ENCODE peak calls at places on chromosomes 16 and 17, in four cellular contexts. O is posterior cingulate gyrus; Q is stimulated activated CD8-positive, alpha-beta memory T cell treated with anti-CD3 and anti-CD28 coated beads, Interleukin-4, amount 100 ng/mL, for 24 hours; F is EL. B is an unnamed sample.

GRCh38 chr17:50129946-50130777 is at the start of gene SAMD14:
- DNase-seq in O (peak), Q (no peak), F (no peak), B (no peak)

GRCh38 chr17:72600934-72601333 is 480.1 kb downstream of the SOX9 start:
- DNase-seq in O (no peak), Q (no peak), F (peak), B (no peak)

GRCh38 chr16:20114356-20114755 is 40.7 kb upstream of the GPR139 start:
- DNase-seq in O (peak), Q (no peak), F (peak), B (peak)

GRCh38 chr17:82544431-82545070 is 25.0 kb downstream of the FOXK2 start:
- DNase-seq in O (no peak), Q (no peak), F (no peak), B (peak)

GRCh38 chr17:72950236-72950931 is 142.1 kb downstream of the SLC39A11 start:
- DNase-seq in O (no peak), Q (no peak), F (no peak), B (no peak)

GRCh38 chr16:27920391-27920891 is 143.1 kb downstream of the GSG1L start:
- DNase-seq in O (peak), Q (no peak), F (no peak), B (peak)

GRCh38 chr17:48330386-48330785 is 99.6 kb downstream of the SKAP1 start:
- DNase-seq in O (no peak), Q (no peak), F (no peak), B (no peak)

GRCh38 chr17:75270218-75270965 is 639 bp downstream of the MIF4GD start:
- DNase-seq in O (peak), Q (peak), F (peak), B (peak)

GRCh38 chr17:16516594-16517018 is 24.6 kb upstream of the LRRC75A start:
- DNase-seq in O (peak), Q (no peak), F (peak), B (peak)

GRCh38 chr17:51430581-51430980 is 170.2 kb downstream of the UTP18 start:
- DNase-seq in O (no peak), Q (no peak), F (no peak), B (no peak)

GRCh38 chr17:13253746-13254410 is 236.1 kb upstream of the ELAC2 start:
- DNase-seq in O (no peak), Q (no peak), F (no peak), B (no peak)

GRCh38 chr16:81181013-81181720 is 57.3 kb upstream of the BCO1 start:
- DNase-seq in O (no peak), Q (no peak), F (peak), B (no peak)

GRCh38 chr16:4410335-4411075 is 5.9 kb downstream of the CORO7 start:
- DNase-seq in O (peak), Q (no peak), F (peak), B (peak)